ENCODE peak calls at places on chromosomes 3 and 15, in five cellular contexts. One of them, this sample, is unnamed. For H3K4me1, the result is how much of the 10 kb centered on the place peaks cover.

GRCh38 chr3:79086514-79086913 is 681.3 kb downstream of the ROBO1 start:
- DNase-seq in IMR-90: peak
- DNase-seq in mesendoderm: peak
- DNase-seq in ascending aorta: no peak
- DNase-seq in DND-41: peak
- DNase-seq in this sample: no peak

GRCh38 chr3:143676021-143676420 is 172.2 kb downstream of the SLC9A9 start:
- DNase-seq in DND-41: no peak
- DNase-seq in ascending aorta: no peak
- DNase-seq in mesendoderm: no peak
- DNase-seq in IMR-90: no peak
- DNase-seq in this sample: no peak

GRCh38 chr3:11581237-11582122 is 62.2 kb downstream of the VGLL4 start:
- DNase-seq in mesendoderm: peak
- DNase-seq in ascending aorta: no peak
- DNase-seq in IMR-90: no peak
- DNase-seq in DND-41: no peak
- DNase-seq in this sample: no peak

GRCh38 chr3:182105875-182106274 is 394.1 kb downstream of the SOX2 start:
- DNase-seq in DND-41: no peak
- DNase-seq in IMR-90: no peak
- DNase-seq in mesendoderm: no peak
- DNase-seq in ascending aorta: no peak
- DNase-seq in this sample: no peak

GRCh38 chr15:38685686-38686339 is 121.2 kb upstream of the RASGRP1 start:
- DNase-seq in mesendoderm: no peak
- DNase-seq in IMR-90: no peak
- DNase-seq in ascending aorta: no peak
- DNase-seq in DND-41: peak
- DNase-seq in this sample: no peak

GRCh38 chr15:95968856-95969255 is 361.6 kb upstream of the NR2F2 start:
- DNase-seq in DND-41: no peak
- DNase-seq in mesendoderm: no peak
- DNase-seq in IMR-90: no peak
- DNase-seq in ascending aorta: no peak
- DNase-seq in this sample: no peak

GRCh38 chr3:138947303-138948121 is 495 bp downstream of the FOXL2NB start:
- DNase-seq in IMR-90: no peak
- DNase-seq in ascending aorta: no peak
- DNase-seq in mesendoderm: peak
- DNase-seq in DND-41: no peak
- DNase-seq in this sample: no peak

GRCh38 chr3:130014526-130014925 is 40.0 kb downstream of the TRH start:
- DNase-seq in DND-41: no peak
- DNase-seq in mesendoderm: no peak
- DNase-seq in ascending aorta: no peak
- DNase-seq in IMR-90: peak
- DNase-seq in this sample: no peak

GRCh38 chr15:85414495-85414894 is 34.1 kb downstream of the AKAP13 start:
- DNase-seq in IMR-90: peak
- DNase-seq in DND-41: no peak
- DNase-seq in ascending aorta: no peak
- DNase-seq in mesendoderm: no peak
- DNase-seq in this sample: no peak

GRCh38 chr15:85415779-85416178 is 35.4 kb downstream of the AKAP13 start:
- DNase-seq in mesendoderm: no peak
- DNase-seq in ascending aorta: no peak
- DNase-seq in IMR-90: peak
- DNase-seq in DND-41: no peak
- DNase-seq in this sample: no peak

GRCh38 chr15:85414991-85415390 is 34.6 kb downstream of the AKAP13 start:
- DNase-seq in ascending aorta: no peak
- DNase-seq in DND-41: no peak
- DNase-seq in IMR-90: no peak
- DNase-seq in mesendoderm: no peak
- DNase-seq in this sample: no peak

GRCh38 chr15:85412956-85413854 is 32.8 kb downstream of the AKAP13 start:
- DNase-seq in IMR-90: peak
- DNase-seq in DND-41: peak
- DNase-seq in ascending aorta: peak
- DNase-seq in mesendoderm: peak
- DNase-seq in this sample: peak

DNA sequence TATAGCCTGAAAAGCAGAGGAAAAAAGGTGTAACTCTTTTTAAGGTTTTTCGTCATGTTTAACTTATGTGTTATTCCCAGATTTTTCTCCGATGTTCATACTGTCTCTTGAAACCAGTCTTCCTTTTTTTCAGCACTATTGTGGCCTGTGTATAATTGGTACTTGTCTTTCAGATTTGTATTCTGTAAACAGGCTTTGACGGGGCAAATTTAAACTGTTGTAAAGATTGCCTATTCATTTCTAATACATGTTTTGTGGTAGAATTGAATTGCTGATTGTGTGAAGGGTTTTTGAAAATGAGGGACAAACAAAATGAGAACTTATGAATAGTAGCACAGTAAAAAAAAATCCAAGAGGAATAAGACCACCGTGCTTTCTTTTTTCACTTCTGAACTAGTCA is 33.6 kb downstream of the AKAP13 start:
- DNase-seq in DND-41: no peak
- DNase-seq in IMR-90: no peak
- DNase-seq in mesendoderm: no peak
- DNase-seq in ascending aorta: no peak
- DNase-seq in this sample: no peak
- H3K27ac ChIP-seq in DND-41: no peak
- H3K27ac ChIP-seq in IMR-90: no peak
- H3K27ac ChIP-seq in mesendoderm: no peak
- H3K27ac ChIP-seq in ascending aorta: no peak
- H3K27ac ChIP-seq in this sample: peak

GRCh38 chr3:141422961-141423582 is 54.8 kb downstream of the ZBTB38 start:
- DNase-seq in IMR-90: no peak
- DNase-seq in mesendoderm: no peak
- DNase-seq in ascending aorta: no peak
- DNase-seq in DND-41: no peak
- DNase-seq in this sample: no peak

GRCh38 chr3:141429371-141430035 is 57.3 kb upstream of the RASA2 start:
- DNase-seq in IMR-90: no peak
- DNase-seq in ascending aorta: no peak
- DNase-seq in DND-41: no peak
- DNase-seq in mesendoderm: no peak
- DNase-seq in this sample: no peak

GRCh38 chr3:141426404-141427034 is 58.2 kb downstream of the ZBTB38 start:
- DNase-seq in ascending aorta: no peak
- DNase-seq in DND-41: no peak
- DNase-seq in IMR-90: peak
- DNase-seq in mesendoderm: peak
- DNase-seq in this sample: no peak

GRCh38 chr3:141427764-141428163 is 59.1 kb upstream of the RASA2 start:
- DNase-seq in DND-41: no peak
- DNase-seq in mesendoderm: no peak
- DNase-seq in IMR-90: no peak
- DNase-seq in ascending aorta: no peak
- DNase-seq in this sample: no peak

GRCh38 chr3:141425523-141426233 is 57.4 kb downstream of the ZBTB38 start:
- DNase-seq in DND-41: no peak
- DNase-seq in ascending aorta: no peak
- DNase-seq in IMR-90: peak
- DNase-seq in mesendoderm: no peak
- DNase-seq in this sample: no peak
- H3K4me1 ChIP-seq in DND-41: under half
- H3K4me1 ChIP-seq in ascending aorta: under half
- H3K4me1 ChIP-seq in IMR-90: under half
- H3K4me1 ChIP-seq in mesendoderm: under half
- H3K4me1 ChIP-seq in this sample: half or more

GRCh38 chr3:187136347-187136746 is 2.9 kb downstream of the RPL39L start:
- DNase-seq in mesendoderm: no peak
- DNase-seq in DND-41: no peak
- DNase-seq in ascending aorta: no peak
- DNase-seq in IMR-90: no peak
- DNase-seq in this sample: no peak

GRCh38 chr3:187139126-187139894 is at the start of gene RPL39L:
- DNase-seq in DND-41: no peak
- DNase-seq in ascending aorta: peak
- DNase-seq in IMR-90: peak
- DNase-seq in mesendoderm: peak
- DNase-seq in this sample: peak

GRCh38 chr3:187136936-187137335 is 2.4 kb downstream of the RPL39L start:
- DNase-seq in mesendoderm: no peak
- DNase-seq in DND-41: no peak
- DNase-seq in ascending aorta: no peak
- DNase-seq in IMR-90: peak
- DNase-seq in this sample: no peak

GRCh38 chr3:187139895-187140253 is 578 bp upstream of the RPL39L start:
- DNase-seq in DND-41: no peak
- DNase-seq in ascending aorta: no peak
- DNase-seq in IMR-90: no peak
- DNase-seq in mesendoderm: no peak
- DNase-seq in this sample: no peak
- H3K27ac ChIP-seq in DND-41: no peak
- H3K27ac ChIP-seq in ascending aorta: peak
- H3K27ac ChIP-seq in IMR-90: no peak
- H3K27ac ChIP-seq in mesendoderm: no peak
- H3K27ac ChIP-seq in this sample: peak

GRCh38 chr3:111968319-111969059 is 10.3 kb upstream of the ABHD10 start:
- DNase-seq in mesendoderm: no peak
- DNase-seq in ascending aorta: no peak
- DNase-seq in DND-41: no peak
- DNase-seq in IMR-90: peak
- DNase-seq in this sample: no peak
- H3K4me1 ChIP-seq in mesendoderm: under half
- H3K4me1 ChIP-seq in ascending aorta: under half
- H3K4me1 ChIP-seq in DND-41: under half
- H3K4me1 ChIP-seq in IMR-90: under half
- H3K4me1 ChIP-seq in this sample: under half

DNA sequence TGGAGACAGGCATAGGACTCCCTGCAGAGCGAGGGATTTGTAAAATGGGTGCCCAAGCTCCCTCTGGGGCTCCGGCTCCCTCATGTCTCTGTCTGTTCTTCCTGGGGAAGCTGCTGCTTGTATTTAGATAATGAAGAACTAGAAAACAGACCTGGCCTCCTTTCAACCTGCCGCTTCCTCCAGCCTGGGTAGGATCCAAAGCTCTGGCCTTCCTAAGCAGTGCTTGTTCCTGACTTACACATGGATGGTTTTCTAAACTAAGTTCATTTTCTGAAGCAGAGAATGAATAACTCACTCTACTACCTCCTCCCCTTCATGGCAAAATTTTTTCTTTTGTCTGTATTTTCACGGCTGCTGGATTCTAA is 36.9 kb upstream of the MYZAP start:
- DNase-seq in DND-41: no peak
- DNase-seq in mesendoderm: no peak
- DNase-seq in ascending aorta: no peak
- DNase-seq in IMR-90: no peak
- DNase-seq in this sample: no peak
- H3K27ac ChIP-seq in DND-41: no peak
- H3K27ac ChIP-seq in mesendoderm: no peak
- H3K27ac ChIP-seq in ascending aorta: peak
- H3K27ac ChIP-seq in IMR-90: no peak
- H3K27ac ChIP-seq in this sample: peak

DNA sequence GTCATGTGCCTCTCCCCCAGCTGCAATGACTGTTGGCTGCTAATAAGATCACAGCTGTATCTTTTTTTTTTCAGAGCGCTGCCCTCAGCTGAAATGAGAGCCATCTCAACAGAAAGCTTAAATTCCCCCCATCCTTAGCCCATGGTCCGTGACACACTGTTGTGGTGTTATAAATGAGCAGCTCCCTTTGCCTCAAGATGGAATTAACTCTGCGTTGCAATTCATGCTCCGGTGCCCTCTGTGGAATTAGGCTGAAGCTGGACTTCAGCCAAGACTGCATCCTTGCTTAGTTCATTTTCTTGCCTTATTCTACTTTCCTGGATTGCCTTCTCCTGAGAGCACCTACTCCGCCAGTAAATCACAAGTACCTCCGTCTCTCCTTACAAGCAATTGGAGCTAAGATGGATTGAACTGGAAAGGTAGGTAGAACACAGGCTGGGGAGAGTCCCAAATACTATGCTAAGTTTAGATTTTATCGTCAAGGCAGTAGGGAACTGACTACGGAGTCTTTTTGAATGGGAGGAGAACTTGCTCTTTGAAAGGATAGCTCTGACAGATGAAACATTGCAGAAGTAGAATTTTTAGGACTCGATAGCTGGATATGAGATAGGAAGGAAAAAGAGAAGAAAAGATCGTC is 39.0 kb upstream of the THRB start:
- DNase-seq in IMR-90: no peak
- DNase-seq in mesendoderm: no peak
- DNase-seq in DND-41: no peak
- DNase-seq in ascending aorta: no peak
- DNase-seq in this sample: no peak
- H3K4me1 ChIP-seq in IMR-90: under half
- H3K4me1 ChIP-seq in mesendoderm: under half
- H3K4me1 ChIP-seq in DND-41: under half
- H3K4me1 ChIP-seq in ascending aorta: under half
- H3K4me1 ChIP-seq in this sample: under half

GRCh38 chr3:14524920-14525660 is 15.1 kb downstream of the GRIP2 start:
- DNase-seq in ascending aorta: no peak
- DNase-seq in IMR-90: no peak
- DNase-seq in DND-41: no peak
- DNase-seq in mesendoderm: no peak
- DNase-seq in this sample: no peak
- H3K27ac ChIP-seq in ascending aorta: peak
- H3K27ac ChIP-seq in IMR-90: no peak
- H3K27ac ChIP-seq in DND-41: no peak
- H3K27ac ChIP-seq in mesendoderm: no peak
- H3K27ac ChIP-seq in this sample: peak

This sample was measured in esophagus squamous epithelium.